ENCODE peak calls at places on chromosomes 11 and 22, in five cellular contexts. P, G, W, S and Q are unnamed samples.

GRCh38 chr11:65912840-65913239 is 6.0 kb downstream of the C11orf68 start:
- DNase-seq in W (no peak), P (peak), G (no peak), S (no peak), Q (no peak)

GRCh38 chr11:2325719-2326118 is 23.9 kb downstream of the TSPAN32 start:
- DNase-seq in S (no peak), P (no peak), G (no peak), W (no peak), Q (no peak)

GRCh38 chr11:326842-327580 is 6.4 kb upstream of the IFITM3 start:
- DNase-seq in S (peak), W (peak), P (no peak), G (peak), Q (no peak)

GRCh38 chr22:41356430-41357028 is 25.2 kb upstream of the TEF start:
- DNase-seq in P (no peak), S (no peak), G (no peak), W (no peak), Q (no peak)

GRCh38 chr11:5992604-5993251 is 5.9 kb upstream of the OR52L1 start:
- DNase-seq in W (no peak), S (no peak), P (peak), G (peak), Q (no peak)

GRCh38 chr11:84890706-84891105 is 736.4 kb downstream of the DLG2 start:
- DNase-seq in G (no peak), W (no peak), S (no peak), P (no peak), Q (no peak)

GRCh38 chr11:125968363-125968762 is 22.5 kb downstream of the VSIG10L2 start:
- DNase-seq in P (no peak), G (no peak), S (no peak), W (no peak), Q (no peak)

GRCh38 chr11:64021742-64022067 is 14.0 kb upstream of the FLRT1 start:
- DNase-seq in G (no peak), S (no peak), W (no peak), P (no peak), Q (no peak)

GRCh38 chr11:43687120-43687791 is 6.7 kb downstream of the HSD17B12 start:
- DNase-seq in P (no peak), S (peak), W (no peak), G (no peak), Q (no peak)

GRCh38 chr11:32939046-32939445 is 46.4 kb downstream of the QSER1 start:
- DNase-seq in S (no peak), W (no peak), G (peak), P (no peak), Q (no peak)

GRCh38 chr22:47842119-47842518 is 1079.7 kb downstream of the TBC1D22A start:
- DNase-seq in S (no peak), G (no peak), W (no peak), P (no peak), Q (no peak)

GRCh38 chr11:115929618-115930129 is 425.5 kb upstream of the CADM1 start:
- DNase-seq in W (no peak), P (no peak), S (no peak), G (peak), Q (no peak)

GRCh38 chr22:40955516-40955915 is 4.3 kb downstream of the RBX1 start:
- DNase-seq in G (no peak), W (no peak), P (no peak), S (no peak), Q (no peak)

GRCh38 chr11:117259417-117259816 is 26.9 kb downstream of the RNF214 start:
- DNase-seq in W (no peak), P (no peak), S (no peak), G (no peak), Q (no peak)

GRCh38 chr11:27487706-27488105 is 15.1 kb upstream of the LGR4 start:
- DNase-seq in G (no peak), S (no peak), W (no peak), P (no peak), Q (no peak)

GRCh38 chr11:62546244-62546936 is at the start of gene AHNAK:
- DNase-seq in S (peak), P (peak), W (peak), G (peak), Q (peak)

GRCh38 chr11:62543680-62544444 is 2.7 kb downstream of the AHNAK start:
- DNase-seq in W (peak), G (no peak), P (no peak), S (no peak), Q (no peak)

GRCh38 chr11:62546937-62547625 is 475 bp upstream of the AHNAK start:
- DNase-seq in W (peak), G (no peak), P (peak), S (no peak), Q (no peak)

GRCh38 chr11:62544521-62545436 is 1.8 kb downstream of the AHNAK start:
- DNase-seq in G (no peak), W (peak), P (peak), S (no peak), Q (no peak)

DNA sequence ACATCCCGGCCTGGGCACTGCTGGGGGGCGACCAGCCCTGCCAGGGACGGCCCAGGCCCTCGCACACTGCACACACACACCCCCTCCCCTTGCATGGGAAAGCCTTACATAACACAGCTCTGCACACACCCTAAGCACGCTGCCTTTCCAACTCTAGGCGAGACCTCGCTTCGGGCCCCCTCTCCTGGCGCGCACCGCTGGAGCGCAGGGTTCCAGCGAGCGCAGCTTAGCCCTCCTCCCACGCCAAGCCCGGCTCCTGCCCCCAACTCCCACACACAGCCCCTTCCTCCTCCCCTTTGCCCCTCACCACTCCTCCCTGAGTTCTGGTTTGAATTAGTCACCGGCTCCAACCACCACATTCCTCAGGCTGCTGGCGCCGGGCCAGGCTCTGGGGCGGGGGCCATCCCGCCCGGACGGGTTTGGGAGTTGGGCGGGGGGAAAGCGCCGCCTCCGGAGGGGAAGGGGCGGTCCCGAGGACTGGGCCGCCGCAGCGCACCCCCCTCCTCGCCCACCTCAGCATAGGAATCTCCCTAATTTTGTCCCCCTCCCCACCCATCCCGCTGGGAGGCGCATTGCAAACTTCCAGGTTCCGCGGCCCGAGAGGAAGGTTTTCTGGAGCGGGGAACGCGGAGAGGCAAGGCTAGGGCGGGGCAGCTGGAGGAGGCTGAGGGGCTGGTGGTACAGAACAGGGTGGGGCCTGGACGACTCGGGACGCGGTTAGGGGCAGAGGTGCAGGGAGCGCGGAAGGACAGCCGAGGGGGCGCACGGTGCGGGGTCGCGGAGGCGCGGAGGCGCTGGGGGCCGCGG is 966 bp downstream of the AHNAK start:
- DNase-seq in W (peak), G (no peak), S (peak), P (peak), Q (peak)
- TF ChIP-seq CTCF in W (no peak), G (no peak), S (no peak), P (no peak), Q (no peak)

GRCh38 chr22:50542416-50542927 is 3.2 kb upstream of the KLHDC7B start:
- DNase-seq in S (no peak), P (no peak), G (peak), W (peak), Q (no peak)
- TF ChIP-seq CTCF in S (no peak), P (no peak), G (no peak), W (no peak), Q (no peak)

GRCh38 chr11:82701847-82702520 is 31.7 kb downstream of the FAM181B start:
- DNase-seq in P (peak), G (no peak), S (no peak), W (no peak), Q (peak)
- TF ChIP-seq CTCF in P (peak), G (peak), S (peak), W (peak), Q (peak)

DNA sequence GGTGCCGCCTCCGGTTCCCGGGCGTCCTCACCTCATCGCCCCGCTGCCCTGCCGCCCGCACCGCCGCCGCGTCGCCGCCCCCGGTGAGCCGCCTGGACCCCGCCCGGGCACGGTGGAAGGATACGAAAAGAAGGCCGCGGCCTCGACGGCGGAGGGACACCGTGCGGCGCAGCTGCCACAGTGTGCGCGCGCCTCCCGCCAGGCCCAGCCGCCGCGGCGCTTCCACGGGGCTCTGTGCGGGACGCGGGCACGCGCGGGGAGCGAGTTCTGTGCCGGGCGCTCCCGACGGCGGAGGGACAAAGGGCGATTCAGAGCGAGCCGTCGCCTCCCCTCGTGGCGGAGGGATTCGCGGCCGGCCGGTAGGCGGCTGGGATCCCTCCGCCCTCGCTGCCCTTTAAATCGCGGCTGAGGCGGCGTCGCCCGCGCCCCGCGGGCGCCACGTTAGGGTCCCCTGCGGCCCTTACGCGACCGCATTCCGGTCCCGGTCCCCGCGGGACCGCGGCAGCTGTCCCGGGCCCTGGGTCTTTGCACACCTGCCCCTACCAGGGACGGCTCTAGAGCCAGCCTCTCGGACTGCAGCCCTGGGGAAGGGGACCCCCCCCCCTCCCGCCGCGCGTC is 568 bp upstream of the KMT5B start:
- DNase-seq in S (peak), P (peak), G (peak), W (peak), Q (peak)
- TF ChIP-seq CTCF in S (no peak), P (no peak), G (no peak), W (no peak), Q (peak)